ENCODE peak calls at places on chromosomes 5 and 9, in five cellular contexts. A is neuronal stem cell, S is H1, R is trophoblast cell, T is H9. J is an unnamed sample. For H3K4me1, the result is how much of the 10 kb centered on the place peaks cover.

GRCh38 chr9:133558191-133559126 is 24.0 kb downstream of the ADAMTSL2 start:
- DNase-seq in A (no peak), S (no peak), R (peak), T (no peak), J (peak)

GRCh38 chr9:122190597-122191381 is 31.1 kb downstream of the MORN5 start:
- DNase-seq in A (no peak), S (no peak), R (no peak), T (no peak), J (no peak)

GRCh38 chr5:141668601-141669265 is 13.3 kb downstream of the ARAP3 start:
- DNase-seq in A (no peak), S (no peak), R (no peak), T (no peak), J (no peak)

GRCh38 chr5:149651686-149652085 is 70.4 kb downstream of the ARHGEF37 start:
- DNase-seq in A (no peak), S (no peak), R (no peak), T (no peak), J (no peak)

GRCh38 chr5:72478684-72479083 is 28.5 kb downstream of the ZNF366 start:
- DNase-seq in A (no peak), S (no peak), R (no peak), T (no peak), J (no peak)

GRCh38 chr9:82108474-82108873 is 119.9 kb downstream of the SPATA31D1 start:
- DNase-seq in A (no peak), S (no peak), R (no peak), T (no peak), J (no peak)

GRCh38 chr5:31361906-31362900 is 168.7 kb downstream of the CDH6 start:
- DNase-seq in A (no peak), S (no peak), R (peak), T (no peak), J (no peak)

GRCh38 chr9:131335356-131335755 is 45.8 kb downstream of the PLPP7 start:
- DNase-seq in A (no peak), S (no peak), R (no peak), T (no peak), J (no peak)

GRCh38 chr5:156359452-156359851 is 32.5 kb downstream of the SGCD start:
- DNase-seq in A (no peak), S (no peak), R (peak), T (no peak), J (peak)

GRCh38 chr5:143913008-143913752 is 101.2 kb downstream of the HMHB1 start:
- DNase-seq in A (no peak), S (no peak), R (no peak), T (no peak), J (no peak)

GRCh38 chr5:22500521-22500920 is 352.6 kb downstream of the CDH12 start:
- DNase-seq in A (no peak), S (no peak), R (no peak), T (no peak), J (no peak)

GRCh38 chr5:39164016-39164415 is 55.3 kb downstream of the FYB1 start:
- DNase-seq in A (no peak), S (no peak), R (no peak), T (no peak), J (no peak)

GRCh38 chr9:23829580-23830458 is 3.8 kb upstream of the ELAVL2 start:
- DNase-seq in A (no peak), S (no peak), R (no peak), T (peak), J (peak)

GRCh38 chr5:6783787-6784186 is 70.6 kb downstream of the TENT4A start:
- DNase-seq in A (no peak), S (no peak), R (no peak), T (no peak), J (no peak)

GRCh38 chr9:35844628-35845301 is 15.7 kb downstream of the TMEM8B start:
- DNase-seq in A (no peak), S (no peak), R (peak), T (no peak), J (peak)

GRCh38 chr5:82975396-82975795 is 101.8 kb downstream of the TMEM167A start:
- DNase-seq in A (no peak), S (no peak), R (peak), T (no peak), J (no peak)

GRCh38 chr9:99474186-99474585 is 252.1 kb downstream of the SEC61B start:
- DNase-seq in A (no peak), S (no peak), R (no peak), T (no peak), J (no peak)

GRCh38 chr5:140084466-140084865 is 29.4 kb upstream of the PURA start:
- DNase-seq in A (no peak), S (no peak), R (no peak), T (no peak), J (no peak)

GRCh38 chr5:58457040-58457439 is 2.8 kb downstream of the PLK2 start:
- DNase-seq in A (no peak), S (no peak), R (no peak), T (no peak), J (no peak)

GRCh38 chr5:141389153-141390042 is 1.9 kb downstream of the PCDHGB4 start:
- DNase-seq in A (no peak), S (no peak), R (no peak), T (no peak), J (no peak)

GRCh38 chr9:136206602-136207333 is 1.8 kb upstream of the LHX3 start:
- DNase-seq in A (no peak), S (no peak), R (no peak), T (no peak), J (no peak)

GRCh38 chr9:92439921-92440750 is 15.9 kb upstream of the OMD start:
- DNase-seq in A (no peak), S (no peak), R (peak), T (no peak), J (peak)

GRCh38 chr5:141692919-141693848 is 11.2 kb upstream of the ARAP3 start:
- DNase-seq in A (no peak), S (no peak), R (no peak), T (no peak), J (peak)

GRCh38 chr9:133237271-133237731 is 28.3 kb upstream of the OBP2B start:
- DNase-seq in A (no peak), S (peak), R (no peak), T (peak), J (peak)

GRCh38 chr5:72234265-72234700 is 85.8 kb downstream of the MRPS27 start:
- DNase-seq in A (no peak), S (no peak), R (peak), T (no peak), J (peak)

GRCh38 chr5:107864793-107865192 is 194.1 kb upstream of the EFNA5 start:
- DNase-seq in A (no peak), S (no peak), R (no peak), T (no peak), J (peak)

GRCh38 chr5:38845555-38846378 is at the start of gene OSMR:
- DNase-seq in A (peak), S (peak), R (peak), T (peak), J (peak)

GRCh38 chr5:115979628-115980041 is 17.4 kb downstream of the LVRN start:
- DNase-seq in A (no peak), S (no peak), R (no peak), T (no peak), J (peak)

DNA sequence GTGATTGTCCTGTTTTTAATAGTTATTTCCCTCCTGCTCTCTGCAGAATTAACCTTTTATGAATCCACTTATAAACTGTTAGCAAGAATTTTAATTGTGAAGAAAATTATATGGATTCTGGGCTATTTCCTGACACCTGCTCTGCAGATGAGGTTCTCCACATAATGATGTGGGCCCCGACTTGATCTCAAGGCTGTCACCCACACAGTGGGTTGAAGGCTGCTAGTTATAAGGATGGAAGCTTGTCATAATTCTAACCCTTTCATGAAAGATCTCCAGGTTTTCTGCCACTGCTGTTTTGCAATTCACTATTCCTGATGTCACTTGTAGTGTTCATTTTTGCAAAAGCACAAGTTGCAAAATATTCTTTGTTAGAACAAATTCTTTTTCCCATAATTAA is 69.1 kb upstream of the MAN2A1 start:
- DNase-seq in A (no peak), S (no peak), R (no peak), T (no peak), J (no peak)
- H2BK12ac ChIP-seq in A (no peak), S (no peak), R (no peak), T (no peak), J (no peak)

GRCh38 chr5:35857004-35857345 is 284 bp downstream of the IL7R start:
- DNase-seq in A (no peak), S (no peak), R (no peak), T (no peak), J (no peak)
- H3K4me1 ChIP-seq in A (under half), S (under half), R (under half), T (under half), J (under half)

GRCh38 chr5:1382248-1382700 is 37.4 kb upstream of the CLPTM1L start:
- DNase-seq in A (no peak), S (no peak), R (no peak), T (no peak), J (no peak)
- H2BK12ac ChIP-seq in A (no peak), S (no peak), R (no peak), T (no peak), J (no peak)

GRCh38 chr5:138096997-138097828 is 13.4 kb downstream of the WNT8A start:
- DNase-seq in A (no peak), S (no peak), R (no peak), T (no peak), J (no peak)

GRCh38 chr5:138093036-138093435 is 9.2 kb downstream of the WNT8A start:
- DNase-seq in A (no peak), S (no peak), R (no peak), T (no peak), J (no peak)

GRCh38 chr5:138092301-138092700 is 8.5 kb downstream of the WNT8A start:
- DNase-seq in A (no peak), S (no peak), R (no peak), T (no peak), J (no peak)

GRCh38 chr5:138095100-138095907 is 11.5 kb downstream of the WNT8A start:
- DNase-seq in A (no peak), S (peak), R (no peak), T (peak), J (no peak)

GRCh38 chr5:138096363-138096762 is 12.5 kb downstream of the WNT8A start:
- DNase-seq in A (no peak), S (no peak), R (no peak), T (no peak), J (no peak)
- H3K4me1 ChIP-seq in A (under half), S (under half), R (under half), T (under half), J (under half)

DNA sequence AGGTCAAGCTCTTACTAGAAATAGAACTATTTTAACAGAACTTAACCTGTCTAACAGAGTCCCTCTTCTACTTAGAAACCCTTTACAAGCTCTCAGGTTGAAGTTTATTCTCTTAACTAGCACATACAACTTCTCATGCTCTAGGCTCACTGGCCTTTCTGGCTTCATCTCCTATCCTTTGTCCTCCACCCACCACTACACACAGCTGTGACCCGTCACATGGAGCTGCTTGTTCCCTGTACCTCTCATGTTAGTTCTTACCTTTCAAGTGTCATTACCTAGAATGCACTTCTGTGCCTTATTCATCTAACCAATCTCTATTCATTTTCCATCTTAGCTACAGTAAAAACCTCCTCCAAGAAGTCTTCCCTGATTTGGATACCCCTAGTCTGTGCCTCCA is 89.4 kb upstream of the APC start:
- DNase-seq in A (no peak), S (no peak), R (no peak), T (no peak), J (no peak)
- H2BK12ac ChIP-seq in A (no peak), S (no peak), R (no peak), T (no peak), J (no peak)

GRCh38 chr5:95262933-95263660 is 21.8 kb downstream of the MCTP1 start:
- DNase-seq in A (no peak), S (no peak), R (no peak), T (no peak), J (no peak)

GRCh38 chr5:95261369-95262175 is 23.3 kb downstream of the MCTP1 start:
- DNase-seq in A (no peak), S (no peak), R (peak), T (no peak), J (peak)
- H3K4me1 ChIP-seq in A (under half), S (under half), R (under half), T (under half), J (under half)

J was measured in mesenchymal stem cell.